ENCODE peak calls at places on chromosomes 4 and X, in ten cellular contexts. One of them, this sample, is unnamed.

GRCh38 chrX:147981038-147981752 is at the start of gene FMR1NB:
- DNase-seq in H1: no peak
- DNase-seq in SK-N-SH: peak; percentile 11
- DNase-seq in HepG2: no peak
- DNase-seq in GM12878: peak; percentile 1
- DNase-seq in WTC11: no peak
- DNase-seq in A549: no peak
- DNase-seq in HCT116: no peak
- DNase-seq in K562: peak; percentile 14
- DNase-seq in endothelial cell of umbilical vein: no peak
- DNase-seq in this sample: no peak

GRCh38 chr4:41505161-41505653 is 32.8 kb upstream of the LIMCH1 start:
- DNase-seq in WTC11: no peak
- DNase-seq in SK-N-SH: peak; percentile 67
- DNase-seq in H1: no peak
- DNase-seq in HCT116: no peak
- DNase-seq in GM12878: no peak
- DNase-seq in K562: no peak
- DNase-seq in endothelial cell of umbilical vein: peak; percentile 30
- DNase-seq in A549: no peak
- DNase-seq in HepG2: no peak
- DNase-seq in this sample: no peak

GRCh38 chr4:152488246-152488645 is 47.6 kb downstream of the FBXW7 start:
- DNase-seq in HCT116: no peak
- DNase-seq in endothelial cell of umbilical vein: no peak
- DNase-seq in HepG2: no peak
- DNase-seq in A549: no peak
- DNase-seq in SK-N-SH: no peak
- DNase-seq in K562: no peak
- DNase-seq in GM12878: no peak
- DNase-seq in H1: no peak
- DNase-seq in WTC11: no peak
- DNase-seq in this sample: no peak

GRCh38 chrX:153889123-153889522 is 3.1 kb upstream of the L1CAM start:
- DNase-seq in HepG2: no peak
- DNase-seq in K562: no peak
- DNase-seq in GM12878: no peak
- DNase-seq in WTC11: no peak
- DNase-seq in H1: no peak
- DNase-seq in HCT116: no peak
- DNase-seq in endothelial cell of umbilical vein: no peak
- DNase-seq in SK-N-SH: no peak
- DNase-seq in A549: no peak
- DNase-seq in this sample: no peak

GRCh38 chr4:86279247-86279960 is 80.4 kb downstream of the MAPK10 start:
- DNase-seq in H1: no peak
- DNase-seq in HCT116: no peak
- DNase-seq in A549: no peak
- DNase-seq in HepG2: no peak
- DNase-seq in GM12878: no peak
- DNase-seq in K562: no peak
- DNase-seq in WTC11: no peak
- DNase-seq in endothelial cell of umbilical vein: no peak
- DNase-seq in SK-N-SH: no peak
- DNase-seq in this sample: no peak

GRCh38 chr4:38109896-38110295 is 149.7 kb downstream of the PTTG2 start:
- DNase-seq in HepG2: peak; percentile 73
- DNase-seq in H1: no peak
- DNase-seq in WTC11: no peak
- DNase-seq in SK-N-SH: no peak
- DNase-seq in endothelial cell of umbilical vein: no peak
- DNase-seq in A549: no peak
- DNase-seq in GM12878: no peak
- DNase-seq in HCT116: no peak
- DNase-seq in K562: no peak
- DNase-seq in this sample: peak; percentile 22

GRCh38 chr4:26074672-26075071 is 160.7 kb downstream of the SMIM20 start:
- DNase-seq in HCT116: no peak
- DNase-seq in endothelial cell of umbilical vein: no peak
- DNase-seq in GM12878: peak; percentile 68
- DNase-seq in WTC11: no peak
- DNase-seq in K562: no peak
- DNase-seq in HepG2: no peak
- DNase-seq in A549: no peak
- DNase-seq in SK-N-SH: no peak
- DNase-seq in H1: no peak
- DNase-seq in this sample: peak; percentile 90

GRCh38 chr4:87387237-87387636 is 3.8 kb downstream of the HSD17B11 start:
- DNase-seq in H1: no peak
- DNase-seq in K562: no peak
- DNase-seq in WTC11: no peak
- DNase-seq in HepG2: no peak
- DNase-seq in A549: no peak
- DNase-seq in GM12878: no peak
- DNase-seq in SK-N-SH: no peak
- DNase-seq in endothelial cell of umbilical vein: no peak
- DNase-seq in HCT116: no peak
- DNase-seq in this sample: no peak

GRCh38 chrX:45274576-45274975 is 73.9 kb upstream of the DIPK2B start:
- DNase-seq in endothelial cell of umbilical vein: peak; percentile 55
- DNase-seq in SK-N-SH: no peak
- DNase-seq in HepG2: no peak
- DNase-seq in A549: no peak
- DNase-seq in HCT116: no peak
- DNase-seq in GM12878: no peak
- DNase-seq in K562: no peak
- DNase-seq in WTC11: no peak
- DNase-seq in H1: no peak
- DNase-seq in this sample: no peak

GRCh38 chr4:16725252-16725651 is 173.2 kb downstream of the LDB2 start:
- DNase-seq in K562: no peak
- DNase-seq in HCT116: no peak
- DNase-seq in HepG2: no peak
- DNase-seq in GM12878: no peak
- DNase-seq in endothelial cell of umbilical vein: peak; percentile 84
- DNase-seq in A549: no peak
- DNase-seq in H1: no peak
- DNase-seq in SK-N-SH: no peak
- DNase-seq in WTC11: no peak
- DNase-seq in this sample: no peak

GRCh38 chrX:57172544-57172943 is 35.3 kb upstream of the SPIN2A start:
- DNase-seq in H1: no peak
- DNase-seq in HepG2: no peak
- DNase-seq in endothelial cell of umbilical vein: no peak
- DNase-seq in SK-N-SH: no peak
- DNase-seq in K562: no peak
- DNase-seq in WTC11: no peak
- DNase-seq in GM12878: no peak
- DNase-seq in A549: no peak
- DNase-seq in HCT116: no peak
- DNase-seq in this sample: no peak

GRCh38 chrX:112832481-112833095 is 8.0 kb downstream of the AMOT start:
- DNase-seq in GM12878: no peak
- DNase-seq in endothelial cell of umbilical vein: no peak
- DNase-seq in HepG2: no peak
- DNase-seq in A549: no peak
- DNase-seq in K562: no peak
- DNase-seq in SK-N-SH: no peak
- DNase-seq in H1: no peak
- DNase-seq in WTC11: peak; percentile 14
- DNase-seq in HCT116: peak; percentile 12
- DNase-seq in this sample: no peak

GRCh38 chr4:1246901-1247810 is 1.8 kb downstream of the CTBP1 start:
- DNase-seq in A549: no peak
- DNase-seq in H1: no peak
- DNase-seq in SK-N-SH: peak; percentile 64
- DNase-seq in HepG2: no peak
- DNase-seq in HCT116: no peak
- DNase-seq in WTC11: peak; percentile 18
- DNase-seq in endothelial cell of umbilical vein: no peak
- DNase-seq in GM12878: no peak
- DNase-seq in K562: peak; percentile 38
- DNase-seq in this sample: peak; percentile 73

GRCh38 chr4:149523039-149523438 is 292.6 kb downstream of the IQCM start:
- DNase-seq in WTC11: no peak
- DNase-seq in K562: no peak
- DNase-seq in HCT116: no peak
- DNase-seq in SK-N-SH: no peak
- DNase-seq in H1: no peak
- DNase-seq in A549: no peak
- DNase-seq in endothelial cell of umbilical vein: no peak
- DNase-seq in HepG2: no peak
- DNase-seq in GM12878: no peak
- DNase-seq in this sample: no peak

DNA sequence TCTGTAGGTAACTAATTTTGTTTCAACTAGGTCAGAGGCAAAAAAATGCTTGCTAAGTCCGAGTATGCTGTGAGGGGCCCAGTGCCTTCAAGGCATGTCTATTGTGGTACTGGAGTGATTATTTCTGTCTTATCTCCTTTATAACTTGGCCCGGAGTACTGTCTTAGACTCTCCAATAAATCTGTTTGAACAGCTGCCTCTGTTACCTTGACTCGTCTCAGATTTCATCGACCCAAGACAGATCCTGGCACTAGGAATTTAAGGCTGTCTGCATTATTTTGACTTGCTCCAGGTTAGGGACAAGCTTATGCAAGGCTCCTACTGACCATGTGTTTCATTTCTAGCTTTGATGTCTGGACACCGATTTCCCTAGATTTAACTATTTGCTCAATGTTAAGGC is 41.1 kb upstream of the NKAP start:
- DNase-seq in HepG2: no peak
- DNase-seq in K562: no peak
- DNase-seq in endothelial cell of umbilical vein: no peak
- DNase-seq in WTC11: no peak
- DNase-seq in SK-N-SH: no peak
- DNase-seq in HCT116: no peak
- DNase-seq in H1: no peak
- DNase-seq in GM12878: no peak
- DNase-seq in A549: no peak
- DNase-seq in this sample: no peak
- TF ChIP-seq MAX in HepG2: no peak
- TF ChIP-seq MAX in K562: no peak
- TF ChIP-seq MAX in endothelial cell of umbilical vein: no peak
- TF ChIP-seq MAX in WTC11: no peak
- TF ChIP-seq MAX in SK-N-SH: no peak
- TF ChIP-seq MAX in HCT116: no peak
- TF ChIP-seq MAX in H1: no peak
- TF ChIP-seq MAX in GM12878: no peak
- TF ChIP-seq MAX in A549: no peak
- TF ChIP-seq MAX in this sample: no peak

GRCh38 chr4:8744083-8744805 is 127.4 kb downstream of the HMX1 start:
- DNase-seq in A549: peak; percentile 9
- DNase-seq in K562: peak; percentile 30
- DNase-seq in WTC11: peak; percentile 38
- DNase-seq in HepG2: no peak
- DNase-seq in GM12878: no peak
- DNase-seq in H1: no peak
- DNase-seq in endothelial cell of umbilical vein: no peak
- DNase-seq in HCT116: no peak
- DNase-seq in SK-N-SH: peak; percentile 55
- DNase-seq in this sample: no peak
- TF ChIP-seq CTCF in A549: no peak
- TF ChIP-seq CTCF in K562: peak; percentile 20
- TF ChIP-seq CTCF in WTC11: no peak
- TF ChIP-seq CTCF in HepG2: no peak
- TF ChIP-seq CTCF in GM12878: no peak
- TF ChIP-seq CTCF in H1: no peak
- TF ChIP-seq CTCF in endothelial cell of umbilical vein: no peak
- TF ChIP-seq CTCF in HCT116: peak; percentile 38
- TF ChIP-seq CTCF in SK-N-SH: no peak
- TF ChIP-seq CTCF in this sample: no peak

GRCh38 chr4:148092316-148093014 is 349.7 kb downstream of the NR3C2 start:
- DNase-seq in endothelial cell of umbilical vein: no peak
- DNase-seq in H1: no peak
- DNase-seq in HCT116: no peak
- DNase-seq in K562: no peak
- DNase-seq in SK-N-SH: no peak
- DNase-seq in HepG2: no peak
- DNase-seq in GM12878: no peak
- DNase-seq in A549: no peak
- DNase-seq in WTC11: no peak
- DNase-seq in this sample: no peak

GRCh38 chr4:148090029-148090428 is 352.2 kb downstream of the NR3C2 start:
- DNase-seq in endothelial cell of umbilical vein: no peak
- DNase-seq in A549: no peak
- DNase-seq in HepG2: no peak
- DNase-seq in SK-N-SH: no peak
- DNase-seq in WTC11: no peak
- DNase-seq in HCT116: no peak
- DNase-seq in H1: no peak
- DNase-seq in GM12878: no peak
- DNase-seq in K562: no peak
- DNase-seq in this sample: no peak

GRCh38 chr4:148089624-148090023 is 352.6 kb downstream of the NR3C2 start:
- DNase-seq in H1: no peak
- DNase-seq in K562: no peak
- DNase-seq in WTC11: no peak
- DNase-seq in A549: no peak
- DNase-seq in HCT116: no peak
- DNase-seq in SK-N-SH: no peak
- DNase-seq in GM12878: no peak
- DNase-seq in endothelial cell of umbilical vein: no peak
- DNase-seq in HepG2: no peak
- DNase-seq in this sample: no peak

GRCh38 chr4:148091896-148092295 is 350.3 kb downstream of the NR3C2 start:
- DNase-seq in SK-N-SH: no peak
- DNase-seq in endothelial cell of umbilical vein: no peak
- DNase-seq in K562: no peak
- DNase-seq in A549: no peak
- DNase-seq in HCT116: no peak
- DNase-seq in WTC11: no peak
- DNase-seq in GM12878: no peak
- DNase-seq in H1: no peak
- DNase-seq in HepG2: no peak
- DNase-seq in this sample: no peak

GRCh38 chr4:148090503-148091476 is 351.4 kb downstream of the NR3C2 start:
- DNase-seq in WTC11: no peak
- DNase-seq in HepG2: no peak
- DNase-seq in endothelial cell of umbilical vein: no peak
- DNase-seq in A549: no peak
- DNase-seq in K562: no peak
- DNase-seq in SK-N-SH: no peak
- DNase-seq in H1: no peak
- DNase-seq in HCT116: no peak
- DNase-seq in GM12878: no peak
- DNase-seq in this sample: no peak
- TF ChIP-seq MAX in WTC11: no peak
- TF ChIP-seq MAX in HepG2: no peak
- TF ChIP-seq MAX in endothelial cell of umbilical vein: no peak
- TF ChIP-seq MAX in A549: no peak
- TF ChIP-seq MAX in K562: no peak
- TF ChIP-seq MAX in SK-N-SH: no peak
- TF ChIP-seq MAX in H1: no peak
- TF ChIP-seq MAX in HCT116: no peak
- TF ChIP-seq MAX in GM12878: no peak
- TF ChIP-seq MAX in this sample: no peak

DNA sequence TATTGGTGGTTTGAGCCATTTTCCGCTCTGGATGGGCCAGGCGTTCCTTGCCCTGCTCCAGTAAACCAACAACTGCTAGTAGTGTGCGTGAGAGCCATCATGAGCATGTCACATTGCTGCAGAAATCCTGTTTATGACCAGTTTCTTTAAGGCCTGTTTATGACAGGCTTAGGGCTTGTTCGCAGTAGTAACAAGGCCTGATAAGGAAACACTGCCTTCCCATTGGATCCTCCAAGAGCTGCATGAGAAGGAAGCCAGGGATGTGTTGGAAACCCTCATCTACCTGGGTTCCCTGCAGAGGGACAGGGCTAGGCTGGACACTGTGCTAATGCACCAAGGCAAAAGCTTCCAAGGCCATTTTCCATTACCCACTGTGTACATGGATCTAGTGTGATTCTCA is 153.9 kb downstream of the ZNF518B start:
- DNase-seq in WTC11: no peak
- DNase-seq in K562: no peak
- DNase-seq in A549: no peak
- DNase-seq in HCT116: no peak
- DNase-seq in SK-N-SH: no peak
- DNase-seq in endothelial cell of umbilical vein: no peak
- DNase-seq in H1: no peak
- DNase-seq in HepG2: no peak
- DNase-seq in GM12878: no peak
- DNase-seq in this sample: no peak
- TF ChIP-seq CTCF in WTC11: no peak
- TF ChIP-seq CTCF in K562: no peak
- TF ChIP-seq CTCF in A549: no peak
- TF ChIP-seq CTCF in HCT116: no peak
- TF ChIP-seq CTCF in SK-N-SH: no peak
- TF ChIP-seq CTCF in endothelial cell of umbilical vein: no peak
- TF ChIP-seq CTCF in H1: no peak
- TF ChIP-seq CTCF in HepG2: no peak
- TF ChIP-seq CTCF in GM12878: no peak
- TF ChIP-seq CTCF in this sample: no peak